ENCODE peak calls at places on chromosomes 11 and 22, in eight cellular contexts. One of them, this sample, is unnamed.

GRCh38 chr11:123377355-123377754 is 52.7 kb upstream of the GRAMD1B start:
- DNase-seq in fibroblast of mammary gland: no peak
- DNase-seq in activated CD8-positive, alpha-beta memory T cell treated with anti-CD3 and anti-CD28 coated beads, Interleukin-2, amount 50 U/mL, for 4 hours: no peak
- DNase-seq in osteocyte: no peak
- DNase-seq in GM12865: no peak
- DNase-seq in neural progenitor cell: no peak
- DNase-seq in MV-4-11: no peak
- DNase-seq in T-cell: no peak
- DNase-seq in this sample: no peak

GRCh38 chr22:39309364-39309861 is 10.0 kb downstream of the RPL3 start:
- DNase-seq in fibroblast of mammary gland: no peak
- DNase-seq in activated CD8-positive, alpha-beta memory T cell treated with anti-CD3 and anti-CD28 coated beads, Interleukin-2, amount 50 U/mL, for 4 hours: no peak
- DNase-seq in osteocyte: no peak
- DNase-seq in GM12865: no peak
- DNase-seq in neural progenitor cell: no peak
- DNase-seq in MV-4-11: no peak
- DNase-seq in T-cell: no peak
- DNase-seq in this sample: peak; percentile 77

GRCh38 chr11:70078095-70078795 is at the start of gene ANO1:
- DNase-seq in fibroblast of mammary gland: no peak
- DNase-seq in activated CD8-positive, alpha-beta memory T cell treated with anti-CD3 and anti-CD28 coated beads, Interleukin-2, amount 50 U/mL, for 4 hours: no peak
- DNase-seq in osteocyte: no peak
- DNase-seq in GM12865: no peak
- DNase-seq in neural progenitor cell: peak; percentile 58
- DNase-seq in MV-4-11: no peak
- DNase-seq in T-cell: no peak
- DNase-seq in this sample: no peak

GRCh38 chr11:126790550-126790981 is 210.0 kb downstream of the KIRREL3 start:
- DNase-seq in fibroblast of mammary gland: peak; percentile 85
- DNase-seq in activated CD8-positive, alpha-beta memory T cell treated with anti-CD3 and anti-CD28 coated beads, Interleukin-2, amount 50 U/mL, for 4 hours: no peak
- DNase-seq in osteocyte: no peak
- DNase-seq in GM12865: no peak
- DNase-seq in neural progenitor cell: peak; percentile 16
- DNase-seq in MV-4-11: no peak
- DNase-seq in T-cell: no peak
- DNase-seq in this sample: peak; percentile 94

GRCh38 chr22:25903294-25903693 is 161.3 kb downstream of the MYO18B start:
- DNase-seq in fibroblast of mammary gland: no peak
- DNase-seq in activated CD8-positive, alpha-beta memory T cell treated with anti-CD3 and anti-CD28 coated beads, Interleukin-2, amount 50 U/mL, for 4 hours: no peak
- DNase-seq in osteocyte: peak; percentile 80
- DNase-seq in GM12865: peak; percentile 11
- DNase-seq in neural progenitor cell: peak; percentile 66
- DNase-seq in MV-4-11: no peak
- DNase-seq in T-cell: no peak
- DNase-seq in this sample: no peak

GRCh38 chr22:46121079-46121478 is 29.2 kb upstream of the PPARA start:
- DNase-seq in fibroblast of mammary gland: peak; percentile 25
- DNase-seq in activated CD8-positive, alpha-beta memory T cell treated with anti-CD3 and anti-CD28 coated beads, Interleukin-2, amount 50 U/mL, for 4 hours: no peak
- DNase-seq in osteocyte: no peak
- DNase-seq in GM12865: no peak
- DNase-seq in neural progenitor cell: no peak
- DNase-seq in MV-4-11: no peak
- DNase-seq in T-cell: no peak
- DNase-seq in this sample: no peak

GRCh38 chr11:134372961-134373360 is 39.1 kb downstream of the B3GAT1 start:
- DNase-seq in fibroblast of mammary gland: no peak
- DNase-seq in activated CD8-positive, alpha-beta memory T cell treated with anti-CD3 and anti-CD28 coated beads, Interleukin-2, amount 50 U/mL, for 4 hours: no peak
- DNase-seq in osteocyte: no peak
- DNase-seq in GM12865: no peak
- DNase-seq in neural progenitor cell: peak; percentile 18
- DNase-seq in MV-4-11: no peak
- DNase-seq in T-cell: no peak
- DNase-seq in this sample: no peak

GRCh38 chr11:23932485-23932898 is 564.4 kb upstream of the LUZP2 start:
- DNase-seq in fibroblast of mammary gland: peak; percentile 50
- DNase-seq in activated CD8-positive, alpha-beta memory T cell treated with anti-CD3 and anti-CD28 coated beads, Interleukin-2, amount 50 U/mL, for 4 hours: no peak
- DNase-seq in osteocyte: no peak
- DNase-seq in GM12865: no peak
- DNase-seq in neural progenitor cell: no peak
- DNase-seq in MV-4-11: no peak
- DNase-seq in T-cell: no peak
- DNase-seq in this sample: no peak

GRCh38 chr11:120778692-120779490 is 245.0 kb upstream of the TBCEL start:
- DNase-seq in fibroblast of mammary gland: no peak
- DNase-seq in activated CD8-positive, alpha-beta memory T cell treated with anti-CD3 and anti-CD28 coated beads, Interleukin-2, amount 50 U/mL, for 4 hours: no peak
- DNase-seq in osteocyte: peak; percentile 72
- DNase-seq in GM12865: no peak
- DNase-seq in neural progenitor cell: no peak
- DNase-seq in MV-4-11: no peak
- DNase-seq in T-cell: no peak
- DNase-seq in this sample: no peak

GRCh38 chr22:36180038-36180880 is 19.7 kb upstream of the APOL3 start:
- DNase-seq in fibroblast of mammary gland: peak; percentile 63
- DNase-seq in activated CD8-positive, alpha-beta memory T cell treated with anti-CD3 and anti-CD28 coated beads, Interleukin-2, amount 50 U/mL, for 4 hours: peak; percentile 91
- DNase-seq in osteocyte: peak; percentile 93
- DNase-seq in GM12865: peak; percentile 84
- DNase-seq in neural progenitor cell: peak; percentile 86
- DNase-seq in MV-4-11: peak; percentile 47
- DNase-seq in T-cell: peak; percentile 75
- DNase-seq in this sample: peak; percentile 61

GRCh38 chr22:32333141-32333768 is 24.4 kb upstream of the RFPL3 start:
- DNase-seq in fibroblast of mammary gland: no peak
- DNase-seq in activated CD8-positive, alpha-beta memory T cell treated with anti-CD3 and anti-CD28 coated beads, Interleukin-2, amount 50 U/mL, for 4 hours: no peak
- DNase-seq in osteocyte: peak; percentile 62
- DNase-seq in GM12865: no peak
- DNase-seq in neural progenitor cell: no peak
- DNase-seq in MV-4-11: no peak
- DNase-seq in T-cell: no peak
- DNase-seq in this sample: no peak

GRCh38 chr22:43636086-43636485 is 176.0 kb downstream of the EFCAB6 start:
- DNase-seq in fibroblast of mammary gland: no peak
- DNase-seq in activated CD8-positive, alpha-beta memory T cell treated with anti-CD3 and anti-CD28 coated beads, Interleukin-2, amount 50 U/mL, for 4 hours: no peak
- DNase-seq in osteocyte: peak; percentile 53
- DNase-seq in GM12865: no peak
- DNase-seq in neural progenitor cell: no peak
- DNase-seq in MV-4-11: no peak
- DNase-seq in T-cell: no peak
- DNase-seq in this sample: no peak

GRCh38 chr11:62020661-62021060 is 53.2 kb upstream of the FTH1 start:
- DNase-seq in fibroblast of mammary gland: peak; percentile 37
- DNase-seq in activated CD8-positive, alpha-beta memory T cell treated with anti-CD3 and anti-CD28 coated beads, Interleukin-2, amount 50 U/mL, for 4 hours: no peak
- DNase-seq in osteocyte: no peak
- DNase-seq in GM12865: no peak
- DNase-seq in neural progenitor cell: no peak
- DNase-seq in MV-4-11: no peak
- DNase-seq in T-cell: no peak
- DNase-seq in this sample: peak; percentile 24

GRCh38 chr11:65598258-65598699 is 2.7 kb upstream of the KCNK7 start:
- DNase-seq in fibroblast of mammary gland: no peak
- DNase-seq in activated CD8-positive, alpha-beta memory T cell treated with anti-CD3 and anti-CD28 coated beads, Interleukin-2, amount 50 U/mL, for 4 hours: no peak
- DNase-seq in osteocyte: no peak
- DNase-seq in GM12865: no peak
- DNase-seq in neural progenitor cell: no peak
- DNase-seq in MV-4-11: no peak
- DNase-seq in T-cell: no peak
- DNase-seq in this sample: no peak

GRCh38 chr22:49776891-49777290 is 50.8 kb downstream of the BRD1 start:
- DNase-seq in fibroblast of mammary gland: no peak
- DNase-seq in activated CD8-positive, alpha-beta memory T cell treated with anti-CD3 and anti-CD28 coated beads, Interleukin-2, amount 50 U/mL, for 4 hours: no peak
- DNase-seq in osteocyte: no peak
- DNase-seq in GM12865: no peak
- DNase-seq in neural progenitor cell: no peak
- DNase-seq in MV-4-11: no peak
- DNase-seq in T-cell: no peak
- DNase-seq in this sample: no peak

GRCh38 chr11:118918686-118919280 is 6.9 kb downstream of the BCL9L start:
- DNase-seq in fibroblast of mammary gland: peak; percentile 54
- DNase-seq in activated CD8-positive, alpha-beta memory T cell treated with anti-CD3 and anti-CD28 coated beads, Interleukin-2, amount 50 U/mL, for 4 hours: no peak
- DNase-seq in osteocyte: no peak
- DNase-seq in GM12865: no peak
- DNase-seq in neural progenitor cell: no peak
- DNase-seq in MV-4-11: no peak
- DNase-seq in T-cell: no peak
- DNase-seq in this sample: peak; percentile 61

GRCh38 chr11:47667135-47667534 is 24.8 kb upstream of the MTCH2 start:
- DNase-seq in fibroblast of mammary gland: no peak
- DNase-seq in activated CD8-positive, alpha-beta memory T cell treated with anti-CD3 and anti-CD28 coated beads, Interleukin-2, amount 50 U/mL, for 4 hours: no peak
- DNase-seq in osteocyte: no peak
- DNase-seq in GM12865: no peak
- DNase-seq in neural progenitor cell: no peak
- DNase-seq in MV-4-11: no peak
- DNase-seq in T-cell: no peak
- DNase-seq in this sample: no peak

GRCh38 chr11:56841210-56841810 is 92.8 kb upstream of the OR9G4 start:
- DNase-seq in fibroblast of mammary gland: peak; percentile 67
- DNase-seq in activated CD8-positive, alpha-beta memory T cell treated with anti-CD3 and anti-CD28 coated beads, Interleukin-2, amount 50 U/mL, for 4 hours: no peak
- DNase-seq in osteocyte: no peak
- DNase-seq in GM12865: peak; percentile 55
- DNase-seq in neural progenitor cell: peak; percentile 69
- DNase-seq in MV-4-11: peak; percentile 37
- DNase-seq in T-cell: no peak
- DNase-seq in this sample: peak; percentile 62

GRCh38 chr11:3166268-3167142 is 1.4 kb upstream of the OSBPL5 start:
- DNase-seq in fibroblast of mammary gland: no peak
- DNase-seq in activated CD8-positive, alpha-beta memory T cell treated with anti-CD3 and anti-CD28 coated beads, Interleukin-2, amount 50 U/mL, for 4 hours: no peak
- DNase-seq in osteocyte: no peak
- DNase-seq in GM12865: no peak
- DNase-seq in neural progenitor cell: peak; percentile 54
- DNase-seq in MV-4-11: no peak
- DNase-seq in T-cell: no peak
- DNase-seq in this sample: no peak

GRCh38 chr11:19938051-19938856 is 222.0 kb downstream of the DBX1 start:
- DNase-seq in fibroblast of mammary gland: peak; percentile 65
- DNase-seq in activated CD8-positive, alpha-beta memory T cell treated with anti-CD3 and anti-CD28 coated beads, Interleukin-2, amount 50 U/mL, for 4 hours: peak; percentile 27
- DNase-seq in osteocyte: no peak
- DNase-seq in GM12865: peak; percentile 55
- DNase-seq in neural progenitor cell: peak; percentile 74
- DNase-seq in MV-4-11: peak; percentile 17
- DNase-seq in T-cell: peak; percentile 2
- DNase-seq in this sample: peak; percentile 26

GRCh38 chr11:119518746-119519382 is 95.9 kb upstream of the THY1 start:
- DNase-seq in fibroblast of mammary gland: peak; percentile 60
- DNase-seq in activated CD8-positive, alpha-beta memory T cell treated with anti-CD3 and anti-CD28 coated beads, Interleukin-2, amount 50 U/mL, for 4 hours: no peak
- DNase-seq in osteocyte: no peak
- DNase-seq in GM12865: peak; percentile 31
- DNase-seq in neural progenitor cell: peak; percentile 89
- DNase-seq in MV-4-11: peak; percentile 33
- DNase-seq in T-cell: no peak
- DNase-seq in this sample: peak; percentile 5

GRCh38 chr11:34638897-34639296 is 18.0 kb downstream of the EHF start:
- DNase-seq in fibroblast of mammary gland: no peak
- DNase-seq in activated CD8-positive, alpha-beta memory T cell treated with anti-CD3 and anti-CD28 coated beads, Interleukin-2, amount 50 U/mL, for 4 hours: no peak
- DNase-seq in osteocyte: no peak
- DNase-seq in GM12865: no peak
- DNase-seq in neural progenitor cell: no peak
- DNase-seq in MV-4-11: no peak
- DNase-seq in T-cell: no peak
- DNase-seq in this sample: no peak

GRCh38 chr11:134524876-134525845 is 113.1 kb upstream of the B3GAT1 start:
- DNase-seq in fibroblast of mammary gland: no peak
- DNase-seq in activated CD8-positive, alpha-beta memory T cell treated with anti-CD3 and anti-CD28 coated beads, Interleukin-2, amount 50 U/mL, for 4 hours: no peak
- DNase-seq in osteocyte: no peak
- DNase-seq in GM12865: no peak
- DNase-seq in neural progenitor cell: no peak
- DNase-seq in MV-4-11: no peak
- DNase-seq in T-cell: no peak
- DNase-seq in this sample: no peak

GRCh38 chr11:65057526-65057925 is 827 bp downstream of the NAALADL1 start:
- DNase-seq in fibroblast of mammary gland: no peak
- DNase-seq in activated CD8-positive, alpha-beta memory T cell treated with anti-CD3 and anti-CD28 coated beads, Interleukin-2, amount 50 U/mL, for 4 hours: no peak
- DNase-seq in osteocyte: no peak
- DNase-seq in GM12865: no peak
- DNase-seq in neural progenitor cell: no peak
- DNase-seq in MV-4-11: no peak
- DNase-seq in T-cell: no peak
- DNase-seq in this sample: no peak

GRCh38 chr22:21642584-21643448 is 714 bp downstream of the SDF2L1 start:
- DNase-seq in fibroblast of mammary gland: peak; percentile 43
- DNase-seq in activated CD8-positive, alpha-beta memory T cell treated with anti-CD3 and anti-CD28 coated beads, Interleukin-2, amount 50 U/mL, for 4 hours: peak; percentile 65
- DNase-seq in osteocyte: peak; percentile 88
- DNase-seq in GM12865: peak; percentile 77
- DNase-seq in neural progenitor cell: peak; percentile 85
- DNase-seq in MV-4-11: peak; percentile 58
- DNase-seq in T-cell: peak; percentile 44
- DNase-seq in this sample: peak; percentile 35

GRCh38 chr11:67118059-67118766 is 850 bp upstream of the KDM2A start:
- DNase-seq in fibroblast of mammary gland: no peak
- DNase-seq in activated CD8-positive, alpha-beta memory T cell treated with anti-CD3 and anti-CD28 coated beads, Interleukin-2, amount 50 U/mL, for 4 hours: peak; percentile 52
- DNase-seq in osteocyte: peak; percentile 86
- DNase-seq in GM12865: peak; percentile 70
- DNase-seq in neural progenitor cell: no peak
- DNase-seq in MV-4-11: no peak
- DNase-seq in T-cell: peak; percentile 42
- DNase-seq in this sample: peak; percentile 27

This sample was measured in AG10803.